ENCODE peak calls at places on chromosomes 16 and 17, in seven cellular contexts. One of them, this sample, is unnamed.

GRCh38 chr17:53924530-53925455 is 102.1 kb downstream of the KIF2B start:
- DNase-seq in activated CD8-positive, alpha-beta T cell treated with anti-CD3 and anti-CD28 coated beads for 36 hours: no peak
- DNase-seq in gastrocnemius medialis: no peak
- DNase-seq in fibroblast of pulmonary artery: no peak
- DNase-seq in mammary epithelial cell: no peak
- DNase-seq in GM13977: no peak
- DNase-seq in endodermal cell: no peak
- DNase-seq in this sample: no peak

GRCh38 chr17:82236142-82236971 is 7.5 kb downstream of the SLC16A3 start:
- DNase-seq in activated CD8-positive, alpha-beta T cell treated with anti-CD3 and anti-CD28 coated beads for 36 hours: peak
- DNase-seq in gastrocnemius medialis: peak
- DNase-seq in fibroblast of pulmonary artery: peak
- DNase-seq in mammary epithelial cell: peak
- DNase-seq in GM13977: peak
- DNase-seq in endodermal cell: peak
- DNase-seq in this sample: no peak

GRCh38 chr17:27663862-27664605 is 33.0 kb downstream of the LGALS9 start:
- DNase-seq in activated CD8-positive, alpha-beta T cell treated with anti-CD3 and anti-CD28 coated beads for 36 hours: no peak
- DNase-seq in gastrocnemius medialis: no peak
- DNase-seq in fibroblast of pulmonary artery: no peak
- DNase-seq in mammary epithelial cell: no peak
- DNase-seq in GM13977: no peak
- DNase-seq in endodermal cell: no peak
- DNase-seq in this sample: no peak

GRCh38 chr16:78893340-78893739 is 707.2 kb downstream of the MAF start:
- DNase-seq in activated CD8-positive, alpha-beta T cell treated with anti-CD3 and anti-CD28 coated beads for 36 hours: peak
- DNase-seq in gastrocnemius medialis: no peak
- DNase-seq in fibroblast of pulmonary artery: no peak
- DNase-seq in mammary epithelial cell: no peak
- DNase-seq in GM13977: no peak
- DNase-seq in endodermal cell: no peak
- DNase-seq in this sample: no peak

GRCh38 chr17:82565551-82565950 is 46.0 kb downstream of the FOXK2 start:
- DNase-seq in activated CD8-positive, alpha-beta T cell treated with anti-CD3 and anti-CD28 coated beads for 36 hours: no peak
- DNase-seq in gastrocnemius medialis: no peak
- DNase-seq in fibroblast of pulmonary artery: no peak
- DNase-seq in mammary epithelial cell: no peak
- DNase-seq in GM13977: no peak
- DNase-seq in endodermal cell: no peak
- DNase-seq in this sample: no peak

GRCh38 chr16:67860589-67861398 is 12.1 kb upstream of the EDC4 start:
- DNase-seq in activated CD8-positive, alpha-beta T cell treated with anti-CD3 and anti-CD28 coated beads for 36 hours: no peak
- DNase-seq in gastrocnemius medialis: peak
- DNase-seq in fibroblast of pulmonary artery: no peak
- DNase-seq in mammary epithelial cell: peak
- DNase-seq in GM13977: no peak
- DNase-seq in endodermal cell: no peak
- DNase-seq in this sample: no peak

GRCh38 chr16:70156207-70156978 is 17.2 kb upstream of the CLEC18C start:
- DNase-seq in activated CD8-positive, alpha-beta T cell treated with anti-CD3 and anti-CD28 coated beads for 36 hours: no peak
- DNase-seq in gastrocnemius medialis: no peak
- DNase-seq in fibroblast of pulmonary artery: no peak
- DNase-seq in mammary epithelial cell: no peak
- DNase-seq in GM13977: peak
- DNase-seq in endodermal cell: no peak
- DNase-seq in this sample: no peak

GRCh38 chr17:45740553-45741330 is 43.4 kb upstream of the CRHR1 start:
- DNase-seq in activated CD8-positive, alpha-beta T cell treated with anti-CD3 and anti-CD28 coated beads for 36 hours: peak
- DNase-seq in gastrocnemius medialis: peak
- DNase-seq in fibroblast of pulmonary artery: peak
- DNase-seq in mammary epithelial cell: peak
- DNase-seq in GM13977: peak
- DNase-seq in endodermal cell: peak
- DNase-seq in this sample: no peak

GRCh38 chr17:82127704-82128103 is 29.7 kb upstream of the FASN start:
- DNase-seq in activated CD8-positive, alpha-beta T cell treated with anti-CD3 and anti-CD28 coated beads for 36 hours: peak
- DNase-seq in gastrocnemius medialis: no peak
- DNase-seq in fibroblast of pulmonary artery: no peak
- DNase-seq in mammary epithelial cell: no peak
- DNase-seq in GM13977: no peak
- DNase-seq in endodermal cell: no peak
- DNase-seq in this sample: no peak

GRCh38 chr16:80233097-80233835 is 307.5 kb upstream of the DYNLRB2 start:
- DNase-seq in activated CD8-positive, alpha-beta T cell treated with anti-CD3 and anti-CD28 coated beads for 36 hours: no peak
- DNase-seq in gastrocnemius medialis: no peak
- DNase-seq in fibroblast of pulmonary artery: no peak
- DNase-seq in mammary epithelial cell: no peak
- DNase-seq in GM13977: no peak
- DNase-seq in endodermal cell: no peak
- DNase-seq in this sample: no peak

GRCh38 chr16:22322021-22322471 is 24.8 kb downstream of the POLR3E start:
- DNase-seq in activated CD8-positive, alpha-beta T cell treated with anti-CD3 and anti-CD28 coated beads for 36 hours: no peak
- DNase-seq in gastrocnemius medialis: no peak
- DNase-seq in fibroblast of pulmonary artery: no peak
- DNase-seq in mammary epithelial cell: no peak
- DNase-seq in GM13977: no peak
- DNase-seq in endodermal cell: peak
- DNase-seq in this sample: no peak

GRCh38 chr17:4365628-4366311 is 705 bp downstream of the UBE2G1 start:
- DNase-seq in activated CD8-positive, alpha-beta T cell treated with anti-CD3 and anti-CD28 coated beads for 36 hours: peak
- DNase-seq in gastrocnemius medialis: no peak
- DNase-seq in fibroblast of pulmonary artery: no peak
- DNase-seq in mammary epithelial cell: no peak
- DNase-seq in GM13977: peak
- DNase-seq in endodermal cell: peak
- DNase-seq in this sample: peak

GRCh38 chr17:64192588-64192987 is 62.6 kb upstream of the ERN1 start:
- DNase-seq in activated CD8-positive, alpha-beta T cell treated with anti-CD3 and anti-CD28 coated beads for 36 hours: no peak
- DNase-seq in gastrocnemius medialis: no peak
- DNase-seq in fibroblast of pulmonary artery: no peak
- DNase-seq in mammary epithelial cell: no peak
- DNase-seq in GM13977: no peak
- DNase-seq in endodermal cell: no peak
- DNase-seq in this sample: no peak

GRCh38 chr16:87895641-87896141 is 26.4 kb upstream of the SLC7A5 start:
- DNase-seq in activated CD8-positive, alpha-beta T cell treated with anti-CD3 and anti-CD28 coated beads for 36 hours: peak
- DNase-seq in gastrocnemius medialis: no peak
- DNase-seq in fibroblast of pulmonary artery: no peak
- DNase-seq in mammary epithelial cell: peak
- DNase-seq in GM13977: peak
- DNase-seq in endodermal cell: no peak
- DNase-seq in this sample: no peak

GRCh38 chr16:24471616-24472015 is 67.8 kb upstream of the RBBP6 start:
- DNase-seq in activated CD8-positive, alpha-beta T cell treated with anti-CD3 and anti-CD28 coated beads for 36 hours: no peak
- DNase-seq in gastrocnemius medialis: no peak
- DNase-seq in fibroblast of pulmonary artery: no peak
- DNase-seq in mammary epithelial cell: no peak
- DNase-seq in GM13977: no peak
- DNase-seq in endodermal cell: no peak
- DNase-seq in this sample: no peak

GRCh38 chr17:18224428-18225120 is 861 bp upstream of the LLGL1 start:
- DNase-seq in activated CD8-positive, alpha-beta T cell treated with anti-CD3 and anti-CD28 coated beads for 36 hours: no peak
- DNase-seq in gastrocnemius medialis: no peak
- DNase-seq in fibroblast of pulmonary artery: peak
- DNase-seq in mammary epithelial cell: no peak
- DNase-seq in GM13977: no peak
- DNase-seq in endodermal cell: peak
- DNase-seq in this sample: no peak

GRCh38 chr17:337453-337852 is 15.2 kb downstream of the RPH3AL start:
- DNase-seq in activated CD8-positive, alpha-beta T cell treated with anti-CD3 and anti-CD28 coated beads for 36 hours: no peak
- DNase-seq in gastrocnemius medialis: no peak
- DNase-seq in fibroblast of pulmonary artery: no peak
- DNase-seq in mammary epithelial cell: no peak
- DNase-seq in GM13977: no peak
- DNase-seq in endodermal cell: peak
- DNase-seq in this sample: no peak

GRCh38 chr16:66553223-66553622 is 847 bp downstream of the CKLF start:
- DNase-seq in activated CD8-positive, alpha-beta T cell treated with anti-CD3 and anti-CD28 coated beads for 36 hours: no peak
- DNase-seq in gastrocnemius medialis: no peak
- DNase-seq in fibroblast of pulmonary artery: no peak
- DNase-seq in mammary epithelial cell: no peak
- DNase-seq in GM13977: no peak
- DNase-seq in endodermal cell: no peak
- DNase-seq in this sample: no peak

GRCh38 chr16:1533443-1533951 is at the start of gene TMEM204:
- DNase-seq in activated CD8-positive, alpha-beta T cell treated with anti-CD3 and anti-CD28 coated beads for 36 hours: peak
- DNase-seq in gastrocnemius medialis: peak
- DNase-seq in fibroblast of pulmonary artery: peak
- DNase-seq in mammary epithelial cell: no peak
- DNase-seq in GM13977: no peak
- DNase-seq in endodermal cell: no peak
- DNase-seq in this sample: no peak

GRCh38 chr16:75320435-75320834 is 69.0 kb upstream of the BCAR1 start:
- DNase-seq in activated CD8-positive, alpha-beta T cell treated with anti-CD3 and anti-CD28 coated beads for 36 hours: no peak
- DNase-seq in gastrocnemius medialis: no peak
- DNase-seq in fibroblast of pulmonary artery: no peak
- DNase-seq in mammary epithelial cell: no peak
- DNase-seq in GM13977: no peak
- DNase-seq in endodermal cell: peak
- DNase-seq in this sample: no peak
- TF ChIP-seq CTCF in activated CD8-positive, alpha-beta T cell treated with anti-CD3 and anti-CD28 coated beads for 36 hours: no peak
- TF ChIP-seq CTCF in gastrocnemius medialis: no peak
- TF ChIP-seq CTCF in fibroblast of pulmonary artery: no peak
- TF ChIP-seq CTCF in mammary epithelial cell: no peak
- TF ChIP-seq CTCF in GM13977: peak
- TF ChIP-seq CTCF in endodermal cell: no peak
- TF ChIP-seq CTCF in this sample: no peak

GRCh38 chr17:72481572-72481971 is 360.8 kb downstream of the SOX9 start:
- DNase-seq in activated CD8-positive, alpha-beta T cell treated with anti-CD3 and anti-CD28 coated beads for 36 hours: no peak
- DNase-seq in gastrocnemius medialis: no peak
- DNase-seq in fibroblast of pulmonary artery: no peak
- DNase-seq in mammary epithelial cell: no peak
- DNase-seq in GM13977: no peak
- DNase-seq in endodermal cell: no peak
- DNase-seq in this sample: no peak
- TF ChIP-seq CTCF in activated CD8-positive, alpha-beta T cell treated with anti-CD3 and anti-CD28 coated beads for 36 hours: no peak
- TF ChIP-seq CTCF in gastrocnemius medialis: no peak
- TF ChIP-seq CTCF in fibroblast of pulmonary artery: no peak
- TF ChIP-seq CTCF in mammary epithelial cell: no peak
- TF ChIP-seq CTCF in GM13977: no peak
- TF ChIP-seq CTCF in endodermal cell: no peak
- TF ChIP-seq CTCF in this sample: no peak

DNA sequence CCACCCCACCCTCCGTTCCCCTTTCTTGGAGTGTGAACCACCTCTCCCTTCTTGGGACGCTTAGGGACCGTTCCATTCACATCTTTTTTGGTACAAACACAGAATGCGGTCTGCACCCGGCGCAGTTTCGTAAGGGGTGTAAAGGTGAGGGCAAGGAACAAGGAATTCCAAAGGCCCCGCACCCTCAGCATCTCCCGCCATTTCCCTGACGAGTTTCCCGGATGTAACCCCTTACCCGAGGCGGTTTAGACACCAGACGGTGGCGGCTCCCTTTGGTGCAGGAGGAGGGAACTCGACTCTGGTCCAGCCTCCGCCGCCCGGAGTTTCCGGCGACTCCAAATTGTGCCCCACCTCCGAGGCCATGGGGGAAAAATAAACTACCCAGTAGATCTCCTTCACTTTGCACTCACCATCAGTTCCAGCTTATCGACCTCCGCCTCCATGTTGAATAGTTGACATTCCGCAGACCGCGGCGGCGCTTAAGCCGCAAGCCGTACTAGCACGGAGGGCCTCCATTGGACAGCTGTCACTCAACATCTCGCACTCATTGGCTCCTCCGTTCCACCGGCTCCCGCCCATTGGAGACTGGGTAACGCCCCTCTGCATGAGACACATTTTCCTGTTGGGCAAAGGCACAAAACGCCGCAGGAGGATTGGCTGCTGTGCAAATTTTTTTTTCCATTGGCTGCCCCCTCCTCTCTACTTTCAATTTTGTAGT is at the start of gene SKA2:
- DNase-seq in activated CD8-positive, alpha-beta T cell treated with anti-CD3 and anti-CD28 coated beads for 36 hours: peak
- DNase-seq in gastrocnemius medialis: no peak
- DNase-seq in fibroblast of pulmonary artery: no peak
- DNase-seq in mammary epithelial cell: no peak
- DNase-seq in GM13977: peak
- DNase-seq in endodermal cell: peak
- DNase-seq in this sample: peak
- TF ChIP-seq CTCF in activated CD8-positive, alpha-beta T cell treated with anti-CD3 and anti-CD28 coated beads for 36 hours: no peak
- TF ChIP-seq CTCF in gastrocnemius medialis: no peak
- TF ChIP-seq CTCF in fibroblast of pulmonary artery: no peak
- TF ChIP-seq CTCF in mammary epithelial cell: no peak
- TF ChIP-seq CTCF in GM13977: no peak
- TF ChIP-seq CTCF in endodermal cell: no peak
- TF ChIP-seq CTCF in this sample: no peak

GRCh38 chr17:79791354-79792123 is 5.3 kb downstream of the CBX8 start:
- DNase-seq in activated CD8-positive, alpha-beta T cell treated with anti-CD3 and anti-CD28 coated beads for 36 hours: no peak
- DNase-seq in gastrocnemius medialis: no peak
- DNase-seq in fibroblast of pulmonary artery: no peak
- DNase-seq in mammary epithelial cell: no peak
- DNase-seq in GM13977: no peak
- DNase-seq in endodermal cell: peak
- DNase-seq in this sample: peak

GRCh38 chr17:79790805-79791353 is 6.0 kb downstream of the CBX8 start:
- DNase-seq in activated CD8-positive, alpha-beta T cell treated with anti-CD3 and anti-CD28 coated beads for 36 hours: no peak
- DNase-seq in gastrocnemius medialis: no peak
- DNase-seq in fibroblast of pulmonary artery: no peak
- DNase-seq in mammary epithelial cell: no peak
- DNase-seq in GM13977: no peak
- DNase-seq in endodermal cell: no peak
- DNase-seq in this sample: no peak

GRCh38 chr17:79788455-79788854 is 8.4 kb downstream of the CBX8 start:
- DNase-seq in activated CD8-positive, alpha-beta T cell treated with anti-CD3 and anti-CD28 coated beads for 36 hours: no peak
- DNase-seq in gastrocnemius medialis: no peak
- DNase-seq in fibroblast of pulmonary artery: no peak
- DNase-seq in mammary epithelial cell: no peak
- DNase-seq in GM13977: no peak
- DNase-seq in endodermal cell: no peak
- DNase-seq in this sample: no peak

GRCh38 chr17:79788989-79789942 is 7.6 kb downstream of the CBX8 start:
- DNase-seq in activated CD8-positive, alpha-beta T cell treated with anti-CD3 and anti-CD28 coated beads for 36 hours: no peak
- DNase-seq in gastrocnemius medialis: no peak
- DNase-seq in fibroblast of pulmonary artery: no peak
- DNase-seq in mammary epithelial cell: no peak
- DNase-seq in GM13977: no peak
- DNase-seq in endodermal cell: peak
- DNase-seq in this sample: no peak

DNA sequence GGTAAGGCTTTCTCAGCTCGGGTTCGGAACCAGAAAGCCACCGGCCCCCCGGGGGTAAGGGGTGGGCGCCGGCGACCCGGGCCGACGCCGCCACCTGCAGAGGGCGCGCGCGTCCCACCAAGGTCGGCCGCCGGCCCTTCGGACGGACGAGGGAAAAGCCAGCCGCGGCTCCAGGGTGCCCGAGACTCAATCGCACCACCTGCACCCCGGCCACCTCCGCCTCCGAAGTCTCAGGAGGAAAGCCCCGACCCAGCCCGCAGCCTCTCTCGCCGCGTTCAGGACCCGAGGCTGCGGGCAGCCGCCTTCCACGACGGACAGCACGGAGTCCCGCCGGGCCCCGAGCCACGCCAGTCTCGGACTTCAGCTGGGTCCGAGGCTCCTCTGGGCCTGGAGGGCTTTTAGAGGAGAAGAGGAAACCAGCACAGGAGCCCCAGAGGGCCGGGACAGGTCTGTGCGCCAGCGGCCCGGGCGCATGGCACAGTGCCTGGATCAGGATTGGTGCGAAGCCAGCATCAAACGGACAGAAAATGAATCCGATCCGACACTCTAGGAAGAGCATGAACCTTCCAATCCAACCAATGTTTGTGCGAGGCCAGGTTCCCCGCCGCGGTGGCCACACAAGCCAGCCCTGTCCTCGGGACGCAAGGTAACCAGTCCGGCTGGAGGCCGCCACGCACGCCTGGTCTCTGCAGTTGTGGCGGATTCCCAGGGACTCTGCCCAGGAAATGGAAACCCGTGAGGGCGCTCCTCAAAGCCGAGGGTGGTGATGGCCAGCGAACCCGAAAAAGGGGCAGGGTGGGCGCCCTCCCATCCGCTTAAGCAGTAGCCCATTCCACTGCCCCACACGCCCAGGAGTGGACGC is 6.7 kb downstream of the CBX8 start:
- DNase-seq in activated CD8-positive, alpha-beta T cell treated with anti-CD3 and anti-CD28 coated beads for 36 hours: no peak
- DNase-seq in gastrocnemius medialis: no peak
- DNase-seq in fibroblast of pulmonary artery: no peak
- DNase-seq in mammary epithelial cell: no peak
- DNase-seq in GM13977: peak
- DNase-seq in endodermal cell: peak
- DNase-seq in this sample: peak
- TF ChIP-seq CTCF in activated CD8-positive, alpha-beta T cell treated with anti-CD3 and anti-CD28 coated beads for 36 hours: peak
- TF ChIP-seq CTCF in gastrocnemius medialis: peak
- TF ChIP-seq CTCF in fibroblast of pulmonary artery: peak
- TF ChIP-seq CTCF in mammary epithelial cell: peak
- TF ChIP-seq CTCF in GM13977: peak
- TF ChIP-seq CTCF in endodermal cell: peak
- TF ChIP-seq CTCF in this sample: peak

This sample was measured in mesothelial cell of epicardium.